ENCODE peak calls at places on chromosomes 6 and 20, in eight cellular contexts. G is BE2C, K is GM20000, L is lung, S is left lung, B is neural crest cell, H is epithelial cell of esophagus, O is fibroblast of lung. Z is an unnamed sample.

GRCh38 chr6:152301806-152302568 is 335.2 kb downstream of the SYNE1 start:
- DNase-seq in H (peak), G (peak), L (peak), O (peak), B (peak), S (peak), K (peak), Z (peak)

GRCh38 chr6:28884423-28885148 is 39.2 kb downstream of the TRIM27 start:
- DNase-seq in S (no peak), G (no peak), L (no peak), B (no peak), O (no peak), K (peak), H (no peak), Z (no peak)

GRCh38 chr6:70627500-70628254 is 40.0 kb upstream of the SMAP1 start:
- DNase-seq in O (no peak), K (no peak), L (no peak), H (no peak), G (no peak), S (no peak), B (no peak), Z (no peak)

GRCh38 chr6:130027948-130028347 is 9.6 kb downstream of the L3MBTL3 start:
- DNase-seq in O (no peak), L (no peak), G (no peak), S (no peak), K (peak), H (no peak), B (no peak), Z (no peak)

GRCh38 chr6:98539669-98540207 is 294.6 kb upstream of the POU3F2 start:
- DNase-seq in S (no peak), H (no peak), B (no peak), G (peak), O (no peak), K (peak), L (no peak), Z (no peak)

GRCh38 chr6:41226752-41227151 is 1.4 kb upstream of the TREML4 start:
- DNase-seq in G (no peak), S (no peak), O (no peak), K (no peak), B (no peak), H (peak), L (no peak), Z (no peak)

GRCh38 chr6:16503919-16504554 is 257.2 kb downstream of the ATXN1 start:
- DNase-seq in H (no peak), S (no peak), O (no peak), K (no peak), G (no peak), B (no peak), L (no peak), Z (no peak)

GRCh38 chr6:129920103-129920798 is 59.1 kb upstream of the TMEM244 start:
- DNase-seq in O (peak), K (no peak), G (no peak), S (no peak), L (no peak), H (peak), B (no peak), Z (no peak)

GRCh38 chr6:157631388-157631787 is 191.7 kb upstream of the SNX9 start:
- DNase-seq in S (no peak), K (no peak), G (no peak), B (no peak), L (no peak), H (no peak), O (peak), Z (no peak)

GRCh38 chr20:4082406-4083102 is 67.2 kb upstream of the RNF24 start:
- DNase-seq in O (peak), L (peak), B (no peak), K (peak), G (no peak), H (no peak), S (peak), Z (no peak)

GRCh38 chr6:113352029-113352801 is 504.9 kb upstream of the MARCKS start:
- DNase-seq in K (no peak), L (no peak), S (no peak), B (no peak), G (no peak), H (peak), O (peak), Z (no peak)

GRCh38 chr6:69953491-69953890 is 87.1 kb downstream of the COL19A1 start:
- DNase-seq in G (no peak), S (no peak), K (no peak), O (no peak), B (no peak), L (no peak), H (no peak), Z (no peak)

GRCh38 chr6:73879894-73880293 is 183.9 kb downstream of the CD109 start:
- DNase-seq in B (no peak), S (no peak), K (no peak), O (no peak), H (no peak), G (no peak), L (no peak), Z (no peak)

GRCh38 chr20:49700411-49701185 is 13.1 kb downstream of the B4GALT5 start:
- DNase-seq in O (peak), S (no peak), H (peak), G (peak), L (no peak), K (no peak), B (no peak), Z (no peak)
- TF ChIP-seq CTCF in O (no peak), S (no peak), H (no peak), G (no peak), L (no peak), K (no peak), B (no peak), Z (no peak)

GRCh38 chr6:169098136-169098535 is 155.5 kb downstream of the THBS2 start:
- DNase-seq in G (no peak), B (no peak), L (no peak), O (peak), S (no peak), K (no peak), H (no peak), Z (no peak)

GRCh38 chr6:169101036-169101805 is 152.4 kb downstream of the THBS2 start:
- DNase-seq in H (no peak), B (no peak), G (no peak), S (no peak), L (no peak), K (no peak), O (peak), Z (no peak)

GRCh38 chr6:169101981-169102380 is 151.7 kb downstream of the THBS2 start:
- DNase-seq in K (no peak), S (no peak), H (no peak), G (no peak), B (no peak), L (peak), O (peak), Z (no peak)

GRCh38 chr6:169097336-169098052 is 156.2 kb downstream of the THBS2 start:
- DNase-seq in O (peak), L (peak), B (no peak), G (no peak), H (no peak), S (no peak), K (no peak), Z (no peak)

GRCh38 chr6:169099411-169100202 is 154.0 kb downstream of the THBS2 start:
- DNase-seq in B (no peak), G (no peak), K (no peak), S (no peak), H (peak), L (peak), O (peak), Z (no peak)
- TF ChIP-seq CTCF in B (no peak), G (no peak), K (no peak), S (no peak), H (peak), L (no peak), O (no peak), Z (no peak)

GRCh38 chr6:149962461-149963211 is 1.1 kb upstream of the ULBP1 start:
- DNase-seq in H (no peak), G (no peak), S (no peak), O (no peak), L (no peak), B (no peak), K (no peak), Z (no peak)

GRCh38 chr6:149963212-149963461 is 606 bp upstream of the ULBP1 start:
- DNase-seq in H (peak), K (peak), S (no peak), G (no peak), L (no peak), B (peak), O (peak), Z (peak)

GRCh38 chr6:149965191-149966020 is 1.7 kb downstream of the ULBP1 start:
- DNase-seq in G (no peak), B (no peak), S (no peak), K (peak), O (no peak), H (peak), L (no peak), Z (no peak)

GRCh38 chr6:149964243-149965190 is 774 bp downstream of the ULBP1 start:
- DNase-seq in O (peak), S (no peak), H (peak), K (peak), G (no peak), B (no peak), L (no peak), Z (no peak)

GRCh38 chr6:149963462-149964242 is at the start of gene ULBP1:
- DNase-seq in O (peak), G (peak), H (peak), S (peak), L (peak), K (peak), B (peak), Z (peak)
- TF ChIP-seq CTCF in O (no peak), G (peak), H (peak), S (no peak), L (no peak), K (no peak), B (no peak), Z (no peak)

DNA sequence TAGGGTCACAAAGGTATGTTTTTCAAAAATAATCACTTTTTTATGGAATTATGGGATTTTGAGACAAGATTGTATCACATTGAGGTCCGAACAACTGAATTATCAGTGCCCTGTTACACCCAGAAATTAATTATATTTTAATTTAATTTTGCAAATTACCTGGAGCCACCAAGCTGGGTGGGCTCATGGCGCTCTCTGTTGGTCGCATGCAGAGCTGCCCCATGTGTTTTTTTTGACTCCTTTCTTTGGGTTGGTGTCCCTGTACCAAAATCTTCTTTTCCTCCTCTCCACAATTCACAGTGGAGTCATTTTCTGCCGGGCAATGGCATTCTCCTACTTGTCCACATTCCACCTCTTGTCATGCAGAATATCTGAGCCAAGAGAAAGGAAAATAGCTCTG is 38.9 kb upstream of the FRMD1 start:
- DNase-seq in O (no peak), H (no peak), K (no peak), G (no peak), B (no peak), S (no peak), L (no peak), Z (no peak)
- TF ChIP-seq CTCF in O (peak), H (peak), K (no peak), G (peak), B (peak), S (peak), L (no peak), Z (peak)

DNA sequence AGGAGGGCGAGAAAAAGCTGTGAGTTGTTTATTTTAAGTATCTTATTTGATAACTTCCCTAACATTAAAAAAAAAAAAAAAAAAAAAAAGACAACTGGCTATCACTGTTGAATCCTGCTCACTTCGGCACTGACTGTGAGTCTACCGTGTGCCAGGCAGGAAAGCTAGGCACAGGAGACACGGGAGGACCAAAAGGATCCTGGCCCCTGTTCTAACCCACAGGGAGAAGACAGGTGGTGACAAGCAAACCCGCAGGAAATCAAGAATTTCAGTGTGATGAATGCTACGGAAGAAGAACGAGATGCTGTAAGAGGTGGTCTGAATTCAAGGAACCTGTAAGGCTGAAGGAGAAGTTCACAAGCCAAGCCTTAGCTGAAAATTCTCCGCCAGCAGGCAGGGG is 94.7 kb upstream of the NFATC2 start:
- DNase-seq in S (no peak), O (no peak), H (no peak), K (no peak), B (no peak), G (no peak), L (no peak), Z (no peak)
- TF ChIP-seq CTCF in S (no peak), O (no peak), H (no peak), K (no peak), B (no peak), G (no peak), L (no peak), Z (no peak)

GRCh38 chr6:132728616-132729015 is 14.8 kb upstream of the VNN1 start:
- DNase-seq in G (no peak), K (no peak), S (no peak), B (no peak), O (no peak), L (no peak), H (no peak), Z (no peak)
- TF ChIP-seq CTCF in G (peak), K (no peak), S (no peak), B (peak), O (no peak), L (no peak), H (no peak), Z (no peak)

GRCh38 chr20:23636182-23636907 is 1.4 kb downstream of the CST3 start:
- DNase-seq in K (no peak), L (no peak), H (no peak), S (no peak), G (no peak), B (no peak), O (no peak), Z (no peak)

GRCh38 chr20:23631981-23632710 is 5.6 kb downstream of the CST3 start:
- DNase-seq in O (no peak), B (no peak), L (no peak), G (no peak), S (peak), H (no peak), K (no peak), Z (no peak)

GRCh38 chr20:23634985-23635767 is 2.6 kb downstream of the CST3 start:
- DNase-seq in H (no peak), B (no peak), L (no peak), K (no peak), O (no peak), G (no peak), S (no peak), Z (no peak)

GRCh38 chr20:23632711-23633573 is 4.8 kb downstream of the CST3 start:
- DNase-seq in S (no peak), K (no peak), B (no peak), O (no peak), L (no peak), G (no peak), H (no peak), Z (no peak)

DNA sequence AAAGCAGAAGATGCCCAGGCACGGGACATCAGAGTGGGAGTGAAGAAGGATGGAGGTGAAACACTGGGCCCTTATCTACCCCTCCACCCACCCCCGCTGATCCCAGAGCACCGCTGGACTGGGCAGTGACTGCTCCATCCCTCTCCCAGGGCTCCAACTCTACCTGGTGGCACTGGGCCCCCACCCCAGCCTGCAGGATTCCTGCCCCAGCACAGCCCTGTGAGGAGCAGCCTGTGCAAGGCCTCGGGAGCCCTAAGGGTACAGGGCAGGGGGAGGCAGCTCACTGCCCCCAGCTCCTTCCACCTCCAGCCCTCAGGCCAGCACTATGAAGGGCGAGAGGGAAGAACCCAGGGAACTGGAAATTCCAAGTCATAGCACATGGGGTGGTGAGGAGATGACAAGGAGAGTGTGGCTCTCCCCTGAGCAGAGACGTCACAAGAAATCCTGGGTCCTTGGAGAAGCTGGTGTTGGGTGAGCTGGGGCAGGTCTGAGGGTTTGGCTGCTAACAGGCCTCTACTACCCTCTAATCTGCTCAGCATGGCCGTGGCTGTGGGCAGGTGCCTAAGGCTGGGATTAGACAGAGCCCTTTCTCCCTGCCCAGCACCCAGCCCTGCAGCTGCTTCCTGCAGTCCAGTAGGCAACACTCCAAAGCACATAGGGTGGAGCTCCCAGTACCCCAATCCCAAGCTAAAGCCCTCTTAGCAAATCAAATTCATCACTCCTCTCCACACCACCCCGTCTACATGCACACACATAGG is 3.5 kb downstream of the CST3 start:
- DNase-seq in L (no peak), S (no peak), O (no peak), G (no peak), B (no peak), K (no peak), H (no peak), Z (no peak)
- TF ChIP-seq CTCF in L (no peak), S (no peak), O (no peak), G (no peak), B (no peak), K (no peak), H (no peak), Z (no peak)

GRCh38 chr20:51468636-51469035 is 73.9 kb downstream of the NFATC2 start:
- DNase-seq in G (no peak), K (no peak), L (no peak), B (no peak), O (no peak), S (no peak), H (no peak), Z (no peak)

GRCh38 chr20:51467971-51468626 is 74.4 kb downstream of the NFATC2 start:
- DNase-seq in K (no peak), G (no peak), S (no peak), O (no peak), L (no peak), H (no peak), B (no peak), Z (no peak)

GRCh38 chr20:51470521-51470875 is 72.0 kb downstream of the NFATC2 start:
- DNase-seq in S (no peak), K (no peak), G (no peak), L (no peak), B (no peak), O (no peak), H (no peak), Z (no peak)

GRCh38 chr20:51469578-51470520 is 72.7 kb downstream of the NFATC2 start:
- DNase-seq in G (no peak), S (no peak), H (no peak), K (no peak), B (no peak), L (no peak), O (no peak), Z (no peak)

DNA sequence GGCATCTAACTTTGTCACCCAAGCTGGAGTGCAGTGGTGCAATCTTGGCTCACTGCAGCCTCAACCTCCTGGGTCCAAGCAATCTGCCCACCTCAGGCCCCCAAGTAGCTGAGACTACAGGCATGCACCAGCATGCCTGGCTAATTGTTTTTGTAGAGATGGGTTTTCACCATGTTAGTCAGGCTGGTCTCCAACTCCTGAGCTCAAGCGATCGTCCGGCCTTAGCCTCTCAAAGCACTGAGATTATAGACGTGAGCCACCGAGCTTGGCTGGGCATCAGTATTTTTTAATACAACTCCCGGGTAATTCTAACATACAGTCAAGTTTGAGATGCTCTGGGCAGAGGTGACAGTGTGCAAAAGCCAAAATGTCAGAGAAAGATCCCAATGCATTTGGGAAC is 73.5 kb downstream of the NFATC2 start:
- DNase-seq in K (no peak), G (no peak), H (no peak), O (no peak), S (no peak), B (no peak), L (no peak), Z (no peak)
- TF ChIP-seq CTCF in K (no peak), G (no peak), H (no peak), O (no peak), S (no peak), B (no peak), L (no peak), Z (no peak)

DNA sequence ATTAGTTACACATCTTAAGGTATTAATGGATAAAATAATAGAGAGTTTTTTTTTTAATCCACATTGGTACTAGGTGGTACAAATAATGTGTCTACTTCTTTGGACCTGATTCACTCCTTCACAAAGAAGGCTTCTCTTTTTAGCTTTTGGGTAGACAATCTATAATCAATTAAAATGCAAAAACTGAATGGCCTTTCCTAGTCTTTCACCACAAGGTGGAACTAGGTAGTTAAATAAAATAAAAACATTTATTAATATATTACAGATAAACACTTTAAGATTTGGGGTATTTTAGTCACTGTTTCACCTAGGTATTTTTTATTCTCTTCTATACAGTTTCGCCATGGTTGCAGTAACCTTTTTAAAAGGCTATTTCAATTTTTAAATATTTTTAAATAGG is 68.3 kb upstream of the DST start:
- DNase-seq in H (no peak), G (no peak), O (no peak), B (no peak), K (no peak), S (no peak), L (no peak), Z (no peak)
- TF ChIP-seq CTCF in H (no peak), G (no peak), O (no peak), B (peak), K (no peak), S (peak), L (no peak), Z (peak)

Z was measured in D721Med.